ENCODE peak calls at places on chromosomes 4 and X, in eight cellular contexts. J is left lung; Q is AG04450; E is OCI-LY7; S is CD8-positive, alpha-beta T cell; B is cardiac muscle cell; T is mammary epithelial cell; N is PC-3. A is an unnamed sample.

GRCh38 chr4:336099-336892 is 1.3 kb upstream of the ZNF141 start:
- DNase-seq in J (peak), Q (no peak), E (no peak), S (no peak), B (peak), T (no peak), N (no peak), A (peak)

GRCh38 chrX:120299928-120300327 is 11.3 kb downstream of the TMEM255A start:
- DNase-seq in J (no peak), Q (no peak), E (peak), S (no peak), B (no peak), T (peak), N (peak), A (no peak)

GRCh38 chrX:136065044-136065671 is 79.9 kb downstream of the SLC9A6 start:
- DNase-seq in J (no peak), Q (no peak), E (no peak), S (no peak), B (peak), T (no peak), N (peak), A (peak)

GRCh38 chr4:163467371-163467770 is 6.2 kb downstream of the TKTL2 start:
- DNase-seq in J (no peak), Q (no peak), E (no peak), S (no peak), B (no peak), T (no peak), N (no peak), A (no peak)

GRCh38 chr4:113858924-113859323 is 97.4 kb upstream of the CAMK2D start:
- DNase-seq in J (no peak), Q (no peak), E (no peak), S (no peak), B (no peak), T (no peak), N (no peak), A (no peak)

GRCh38 chr4:38681283-38682066 is 17.5 kb downstream of the KLF3 start:
- DNase-seq in J (no peak), Q (peak), E (no peak), S (no peak), B (peak), T (no peak), N (no peak), A (no peak)

GRCh38 chr4:61773655-61774245 is 573.6 kb downstream of the ADGRL3 start:
- DNase-seq in J (no peak), Q (no peak), E (no peak), S (no peak), B (no peak), T (no peak), N (no peak), A (no peak)

GRCh38 chr4:140359571-140360427 is 13.6 kb upstream of the SCOC start:
- DNase-seq in J (peak), Q (peak), E (peak), S (peak), B (peak), T (peak), N (peak), A (peak)

GRCh38 chr4:108829981-108830492 is 67.2 kb upstream of the ETNPPL start:
- DNase-seq in J (no peak), Q (no peak), E (no peak), S (no peak), B (peak), T (no peak), N (no peak), A (no peak)

GRCh38 chrX:15946783-15947550 is 92.4 kb upstream of the AP1S2 start:
- DNase-seq in J (no peak), Q (peak), E (no peak), S (no peak), B (peak), T (peak), N (peak), A (no peak)

GRCh38 chr4:80073362-80074008 is 456 bp upstream of the ANTXR2 start:
- DNase-seq in J (no peak), Q (no peak), E (peak), S (no peak), B (no peak), T (no peak), N (no peak), A (no peak)

GRCh38 chr4:80074059-80074458 is 1.0 kb upstream of the ANTXR2 start:
- DNase-seq in J (no peak), Q (no peak), E (no peak), S (no peak), B (peak), T (no peak), N (no peak), A (no peak)

GRCh38 chr4:80070880-80071620 is 2.0 kb downstream of the ANTXR2 start:
- DNase-seq in J (no peak), Q (no peak), E (no peak), S (no peak), B (peak), T (no peak), N (peak), A (no peak)

GRCh38 chr4:80071643-80072606 is 1.1 kb downstream of the ANTXR2 start:
- DNase-seq in J (peak), Q (no peak), E (no peak), S (peak), B (peak), T (peak), N (peak), A (peak)

GRCh38 chr4:80072607-80073361 is at the start of gene ANTXR2:
- DNase-seq in J (peak), Q (peak), E (no peak), S (peak), B (peak), T (peak), N (peak), A (peak)
- TF ChIP-seq CTCF in J (no peak), Q (no peak), E (no peak), S (no peak), B (peak), T (peak), N (no peak), A (no peak)

GRCh38 chr4:1576961-1577814 is 106.9 kb downstream of the FAM53A start:
- DNase-seq in J (no peak), Q (no peak), E (no peak), S (no peak), B (no peak), T (no peak), N (no peak), A (peak)
- H3K27ac ChIP-seq in J (no peak), Q (no peak), E (no peak), S (no peak), B (no peak), T (no peak), N (no peak), A (no peak)

GRCh38 chr4:152072886-152073285 is 312.1 kb upstream of the GATB start:
- DNase-seq in J (no peak), Q (no peak), E (no peak), S (no peak), B (no peak), T (no peak), N (no peak), A (no peak)

GRCh38 chr4:152077582-152077981 is 316.8 kb upstream of the GATB start:
- DNase-seq in J (no peak), Q (no peak), E (no peak), S (no peak), B (no peak), T (no peak), N (no peak), A (no peak)

GRCh38 chr4:152074573-152074972 is 313.8 kb upstream of the GATB start:
- DNase-seq in J (no peak), Q (no peak), E (no peak), S (no peak), B (no peak), T (no peak), N (no peak), A (no peak)

GRCh38 chr4:152073738-152074137 is 312.9 kb upstream of the GATB start:
- DNase-seq in J (peak), Q (no peak), E (no peak), S (no peak), B (peak), T (peak), N (no peak), A (no peak)

DNA sequence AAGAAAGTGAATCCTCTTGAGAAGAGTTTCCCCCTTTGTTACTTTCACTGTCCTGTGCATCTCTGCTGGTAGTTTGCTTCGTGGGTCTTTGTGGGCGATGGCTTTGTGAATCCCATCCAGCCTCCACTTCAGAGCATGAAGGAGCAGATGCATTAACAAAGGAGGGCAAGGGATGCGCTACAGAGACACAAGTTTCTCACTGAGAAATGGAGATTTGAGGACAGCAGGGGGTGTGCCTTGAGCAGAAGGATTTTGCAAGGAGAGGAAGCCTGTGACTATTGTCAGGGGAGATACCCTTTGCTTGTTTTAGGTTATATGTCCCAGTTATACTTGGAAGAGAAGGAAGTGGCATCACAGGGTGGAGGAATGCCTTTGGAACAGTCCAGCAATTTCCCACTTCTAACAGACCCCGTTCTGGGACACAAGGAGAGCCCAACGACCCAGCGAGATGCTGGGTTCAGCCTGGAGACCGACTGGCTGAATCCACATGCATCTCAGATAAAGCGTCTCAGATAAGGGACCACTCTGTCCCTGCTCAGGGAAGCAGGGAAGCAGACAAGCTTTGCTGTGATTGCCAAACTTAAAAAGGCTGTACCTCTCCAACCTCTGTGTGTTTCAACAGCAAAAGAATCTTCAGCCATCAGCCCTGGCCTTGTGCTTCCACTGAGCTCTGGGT is 314.6 kb upstream of the GATB start:
- DNase-seq in J (no peak), Q (no peak), E (no peak), S (no peak), B (no peak), T (no peak), N (no peak), A (no peak)
- TF ChIP-seq CTCF in J (no peak), Q (no peak), E (no peak), S (no peak), B (no peak), T (no peak), N (no peak), A (no peak)

GRCh38 chr4:2297606-2298517 is 36.0 kb upstream of the MXD4 start:
- DNase-seq in J (no peak), Q (no peak), E (peak), S (no peak), B (no peak), T (no peak), N (no peak), A (no peak)

GRCh38 chr4:2298548-2298991 is 36.7 kb upstream of the MXD4 start:
- DNase-seq in J (no peak), Q (no peak), E (no peak), S (no peak), B (no peak), T (no peak), N (no peak), A (peak)

GRCh38 chr4:2296621-2297601 is 35.0 kb upstream of the MXD4 start:
- DNase-seq in J (no peak), Q (no peak), E (peak), S (no peak), B (no peak), T (no peak), N (no peak), A (no peak)

GRCh38 chr4:2292679-2293108 is 30.8 kb upstream of the MXD4 start:
- DNase-seq in J (no peak), Q (peak), E (no peak), S (no peak), B (peak), T (no peak), N (no peak), A (no peak)

DNA sequence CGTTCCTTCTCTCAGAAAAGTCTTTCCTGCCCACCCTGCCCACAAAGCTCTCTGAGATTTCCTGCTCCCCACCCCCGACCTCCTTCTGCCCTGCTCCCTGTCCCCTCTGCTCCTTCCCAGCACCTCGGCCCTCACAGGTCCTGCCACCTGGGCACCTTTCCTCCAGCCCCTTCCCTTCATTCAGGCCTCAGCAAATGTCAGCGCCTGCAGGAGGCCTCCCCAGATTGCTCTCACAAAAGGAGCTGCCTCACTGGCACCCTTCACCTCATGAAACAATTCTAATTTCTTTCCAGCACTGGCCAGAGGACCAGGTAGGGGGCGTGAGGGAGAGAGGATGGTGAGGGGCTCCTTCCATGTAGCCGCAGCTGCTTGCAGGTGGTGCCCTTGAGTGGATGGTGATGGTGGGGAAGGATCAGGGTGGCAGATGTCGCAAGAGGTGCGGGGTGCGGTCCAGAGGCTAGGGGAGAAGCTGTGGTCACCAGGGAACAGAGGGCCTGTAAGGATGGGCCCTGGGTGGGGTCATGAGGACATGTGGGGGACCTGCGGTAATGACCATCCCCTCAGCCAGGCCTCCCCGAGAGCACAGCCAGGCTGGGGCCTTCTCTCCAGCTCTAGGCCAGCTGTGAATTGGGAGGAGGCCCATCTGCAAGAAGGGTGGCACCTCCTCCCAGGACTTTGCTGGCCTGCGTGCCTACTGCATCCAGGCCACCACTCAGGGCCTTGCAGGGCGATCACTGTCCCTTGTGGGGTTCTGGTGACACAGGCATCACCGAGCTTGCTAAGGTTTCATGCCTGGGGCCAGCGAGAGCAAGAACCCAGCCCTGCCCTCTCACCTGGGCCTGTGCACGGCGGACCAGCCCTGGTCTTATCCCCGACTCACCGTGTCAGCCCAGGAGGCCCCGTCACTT is 33.9 kb upstream of the MXD4 start:
- DNase-seq in J (no peak), Q (no peak), E (no peak), S (no peak), B (no peak), T (no peak), N (no peak), A (peak)
- H3K27ac ChIP-seq in J (no peak), Q (no peak), E (peak), S (no peak), B (peak), T (no peak), N (no peak), A (no peak)

DNA sequence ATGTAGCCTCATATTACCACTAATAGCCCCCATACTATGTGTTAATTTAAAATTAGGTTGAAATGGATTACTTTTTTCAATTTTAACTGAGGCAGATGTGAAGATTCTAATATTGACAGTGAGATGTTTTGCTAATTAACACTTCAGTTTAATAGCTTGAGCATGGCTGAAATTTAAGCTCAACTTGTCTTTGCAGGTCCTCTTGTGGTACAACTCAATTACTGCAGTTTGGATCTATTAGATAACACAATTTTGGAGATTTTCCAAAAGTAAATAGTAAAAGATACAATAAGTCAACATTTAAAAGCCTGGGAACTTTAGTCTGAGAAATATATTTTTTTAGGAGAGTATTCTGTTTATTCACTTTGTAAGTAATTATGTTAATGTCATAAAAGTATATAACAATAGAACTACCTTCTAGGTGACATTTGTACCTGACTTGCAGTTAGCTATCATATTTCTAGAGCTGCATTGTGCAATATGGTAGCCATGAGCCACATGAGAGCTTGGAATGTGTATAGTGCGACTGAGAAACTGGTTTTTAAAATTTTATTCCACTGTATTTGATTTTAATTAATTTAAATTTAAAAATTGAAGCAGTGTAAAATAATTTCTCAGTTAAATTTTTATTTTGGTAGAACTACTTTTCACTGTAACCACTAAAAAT is 73.1 kb upstream of the FMR1 start:
- DNase-seq in J (no peak), Q (no peak), E (peak), S (no peak), B (no peak), T (no peak), N (no peak), A (no peak)
- TF ChIP-seq CTCF in J (no peak), Q (no peak), E (peak), S (peak), B (no peak), T (peak), N (peak), A (no peak)

DNA sequence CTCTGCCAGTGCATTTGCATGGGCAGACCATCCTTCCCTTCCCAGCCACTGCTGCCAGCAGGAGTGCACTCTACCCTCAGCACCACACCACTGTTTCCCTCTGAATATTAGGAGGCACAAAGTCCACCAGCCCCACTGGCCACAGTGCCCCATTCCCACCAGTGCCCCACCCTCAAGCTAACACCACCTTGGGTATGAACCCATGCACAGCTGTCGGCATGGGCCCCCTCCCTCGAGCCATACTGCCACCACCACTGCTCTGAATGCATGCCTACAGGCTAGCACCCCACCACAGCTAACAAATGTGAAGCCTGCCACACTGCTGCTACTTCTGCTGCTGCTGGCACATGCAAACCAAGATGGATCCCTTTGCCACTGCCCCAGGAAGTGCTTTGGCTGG is 810.4 kb downstream of the TRAM1L1 start:
- DNase-seq in J (no peak), Q (no peak), E (no peak), S (no peak), B (no peak), T (no peak), N (no peak), A (no peak)
- H3K27ac ChIP-seq in J (no peak), Q (no peak), E (no peak), S (no peak), B (no peak), T (no peak), N (no peak), A (no peak)

GRCh38 chr4:157514711-157515110 is 294.2 kb downstream of the GRIA2 start:
- DNase-seq in J (no peak), Q (no peak), E (no peak), S (no peak), B (no peak), T (no peak), N (peak), A (no peak)
- TF ChIP-seq CTCF in J (no peak), Q (no peak), E (no peak), S (no peak), B (peak), T (peak), N (no peak), A (no peak)

A was measured in heart left ventricle.